ENCODE peak calls at places on chromosomes 16 and 17, in eight cellular contexts. N is HFFc6, E is RWPE1, A is fibroblast of the aortic adventitia, T is osteocyte, V is natural killer cell, P is activated B cell treated with CpG ODN at 0.5 μM for 24 hours, L is Calu3. G is an unnamed sample.

GRCh38 chr16:2963074-2963610 is 933 bp upstream of the KREMEN2 start:
- DNase-seq in N (no peak), E (no peak), A (no peak), T (no peak), V (no peak), P (no peak), L (no peak), G (no peak)

GRCh38 chr17:79954281-79955166 is 81.1 kb downstream of the TBC1D16 start:
- DNase-seq in N (no peak), E (no peak), A (no peak), T (no peak), V (no peak), P (no peak), L (no peak), G (no peak)

GRCh38 chr16:75452464-75453190 is 11.9 kb downstream of the TMEM170A start:
- DNase-seq in N (no peak), E (no peak), A (no peak), T (no peak), V (no peak), P (no peak), L (no peak), G (no peak)

GRCh38 chr17:79942591-79943353 is 92.9 kb downstream of the TBC1D16 start:
- DNase-seq in N (no peak), E (no peak), A (no peak), T (no peak), V (no peak), P (peak; percentile 30), L (no peak), G (no peak)

GRCh38 chr17:15307686-15308085 is 33.7 kb downstream of the TEKT3 start:
- DNase-seq in N (no peak), E (no peak), A (peak; percentile 31), T (no peak), V (no peak), P (no peak), L (no peak), G (no peak)

GRCh38 chr17:68694791-68695485 is 93.8 kb upstream of the FAM20A start:
- DNase-seq in N (no peak), E (no peak), A (peak; percentile 18), T (no peak), V (no peak), P (no peak), L (no peak), G (no peak)

GRCh38 chr16:62870554-62870953 is 834.3 kb upstream of the CDH8 start:
- DNase-seq in N (no peak), E (no peak), A (no peak), T (no peak), V (no peak), P (no peak), L (no peak), G (no peak)

GRCh38 chr16:71734511-71734910 is 10.0 kb upstream of the PHLPP2 start:
- DNase-seq in N (no peak), E (no peak), A (no peak), T (no peak), V (no peak), P (no peak), L (no peak), G (no peak)

GRCh38 chr16:69831212-69832123 is 69.3 kb downstream of the WWP2 start:
- DNase-seq in N (peak; percentile 3), E (no peak), A (peak; percentile 22), T (no peak), V (no peak), P (no peak), L (no peak), G (no peak)

GRCh38 chr16:68396481-68396880 is 51.8 kb downstream of the SMPD3 start:
- DNase-seq in N (peak; percentile 51), E (peak; percentile 54), A (peak; percentile 45), T (no peak), V (no peak), P (no peak), L (peak; percentile 83), G (peak; percentile 47)

GRCh38 chr17:76532072-76532651 is 5.3 kb downstream of the CYGB start:
- DNase-seq in N (no peak), E (peak; percentile 73), A (peak; percentile 55), T (no peak), V (no peak), P (no peak), L (no peak), G (no peak)

GRCh38 chr17:82859431-82860403 is 19.9 kb upstream of the ZNF750 start:
- DNase-seq in N (peak; percentile 5), E (no peak), A (peak; percentile 21), T (no peak), V (peak; percentile 38), P (peak; percentile 46), L (peak; percentile 81), G (no peak)

GRCh38 chr17:62671553-62671952 is 44.1 kb downstream of the MRC2 start:
- DNase-seq in N (no peak), E (peak; percentile 82), A (peak; percentile 17), T (no peak), V (no peak), P (no peak), L (peak; percentile 58), G (no peak)

GRCh38 chr17:44777394-44778348 is 18.9 kb downstream of the ADAM11 start:
- DNase-seq in N (no peak), E (no peak), A (no peak), T (no peak), V (no peak), P (no peak), L (no peak), G (no peak)

GRCh38 chr17:2405247-2405926 is 4.5 kb upstream of the MNT start:
- DNase-seq in N (peak; percentile 88), E (peak; percentile 65), A (peak; percentile 91), T (no peak), V (no peak), P (no peak), L (no peak), G (no peak)

GRCh38 chr17:2468270-2468669 is 43.4 kb downstream of the METTL16 start:
- DNase-seq in N (peak; percentile 37), E (no peak), A (peak; percentile 99), T (no peak), V (no peak), P (no peak), L (no peak), G (no peak)

GRCh38 chr17:49365667-49366066 is 3.6 kb upstream of the ZNF652 start:
- DNase-seq in N (peak; percentile 30), E (no peak), A (no peak), T (no peak), V (peak; percentile 41), P (no peak), L (peak; percentile 31), G (no peak)

GRCh38 chr17:9522074-9522473 is 53.5 kb downstream of the STX8 start:
- DNase-seq in N (peak; percentile 53), E (peak; percentile 34), A (peak; percentile 77), T (no peak), V (no peak), P (no peak), L (peak; percentile 19), G (no peak)

GRCh38 chr16:23280483-23280967 is 21.6 kb upstream of the SCNN1B start:
- DNase-seq in N (no peak), E (peak; percentile 39), A (no peak), T (no peak), V (no peak), P (no peak), L (no peak), G (no peak)

GRCh38 chr16:85935957-85936760 is 37.2 kb downstream of the IRF8 start:
- DNase-seq in N (no peak), E (no peak), A (no peak), T (no peak), V (peak; percentile 79), P (peak; percentile 66), L (no peak), G (no peak)

DNA sequence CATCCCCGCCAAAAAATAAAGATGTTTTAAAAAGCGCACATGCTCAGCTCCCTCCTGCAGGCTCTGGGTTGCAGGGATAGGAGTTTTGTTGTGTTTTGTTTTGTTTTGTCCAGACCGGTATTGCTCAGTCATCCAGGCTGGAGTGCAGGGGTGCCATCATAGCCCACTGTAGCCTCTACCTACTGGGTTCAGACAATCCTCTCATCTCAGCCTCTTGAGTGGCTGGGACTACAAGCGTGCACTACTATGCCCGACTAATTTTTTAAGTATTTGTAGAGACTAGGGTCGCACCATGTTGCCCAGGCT is 661 bp downstream of the WWOX start:
- DNase-seq in N (no peak), E (no peak), A (no peak), T (no peak), V (no peak), P (no peak), L (no peak), G (no peak)
- TF ChIP-seq CTCF in N (peak; percentile 7), E (peak; percentile 40), A (no peak), T (no peak), V (peak; percentile 26), P (no peak), L (no peak), G (no peak)

DNA sequence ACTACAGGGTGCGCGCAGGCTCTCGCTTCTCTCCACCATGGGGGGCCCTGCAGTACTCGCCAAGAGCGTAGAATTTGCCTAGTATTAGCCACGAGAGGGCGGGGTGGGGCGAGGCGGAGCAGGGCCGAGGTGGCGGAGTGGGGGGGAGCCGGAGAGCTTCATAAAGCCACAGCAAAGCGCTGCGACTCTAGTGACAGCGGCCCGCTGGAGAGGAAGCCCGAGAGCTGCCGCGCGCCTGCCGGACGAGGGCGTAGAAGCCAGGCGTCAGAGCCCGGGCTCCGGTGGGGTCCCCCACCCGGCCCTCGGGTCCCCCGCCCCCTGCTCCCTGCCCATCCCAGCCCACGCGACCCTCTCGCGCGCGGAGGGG is at the start of gene TBX21:
- DNase-seq in N (no peak), E (peak; percentile 24), A (no peak), T (no peak), V (peak; percentile 93), P (peak; percentile 79), L (peak; percentile 88), G (peak; percentile 56)
- TF ChIP-seq CTCF in N (peak; percentile 38), E (no peak), A (no peak), T (peak; percentile 33), V (peak; percentile 52), P (peak; percentile 43), L (no peak), G (peak; percentile 34)

GRCh38 chr16:14600164-14600563 is 29.9 kb downstream of the PARN start:
- DNase-seq in N (peak; percentile 17), E (peak; percentile 28), A (peak; percentile 64), T (no peak), V (no peak), P (no peak), L (peak; percentile 30), G (no peak)
- TF ChIP-seq CTCF in N (peak; percentile 78), E (peak; percentile 50), A (peak; percentile 54), T (peak; percentile 59), V (peak; percentile 42), P (peak; percentile 49), L (peak; percentile 44), G (peak; percentile 62)

GRCh38 chr17:18318122-18318521 is 3.0 kb downstream of the SMCR8 start:
- DNase-seq in N (no peak), E (no peak), A (no peak), T (no peak), V (no peak), P (no peak), L (no peak), G (no peak)

GRCh38 chr17:18318771-18319450 is 3.8 kb downstream of the SMCR8 start:
- DNase-seq in N (no peak), E (no peak), A (no peak), T (no peak), V (no peak), P (no peak), L (no peak), G (no peak)

GRCh38 chr17:18321309-18321708 is 6.2 kb downstream of the SMCR8 start:
- DNase-seq in N (no peak), E (no peak), A (no peak), T (no peak), V (no peak), P (no peak), L (no peak), G (no peak)

GRCh38 chr17:18320301-18320700 is 5.2 kb downstream of the SMCR8 start:
- DNase-seq in N (no peak), E (no peak), A (no peak), T (no peak), V (no peak), P (no peak), L (no peak), G (no peak)

GRCh38 chr17:18319604-18320256 is 4.6 kb downstream of the SMCR8 start:
- DNase-seq in N (peak; percentile 55), E (no peak), A (peak; percentile 74), T (no peak), V (no peak), P (no peak), L (no peak), G (no peak)
- TF ChIP-seq CTCF in N (peak; percentile 76), E (no peak), A (peak; percentile 63), T (peak; percentile 59), V (no peak), P (no peak), L (no peak), G (peak; percentile 47)

G was measured in progenitor cell of endocrine pancreas.